ENCODE peak calls at places on chromosomes 16 and 17, in four cellular contexts. O is lower lobe of right lung; B is CD8-positive, alpha-beta memory T cell; U is MG63. A is an unnamed sample. For H3K36me3, the result is how much of the 10 kb centered on the place peaks cover.

GRCh38 chr17:34584805-34585416 is 5.5 kb downstream of the TMEM132E start:
- DNase-seq in U (no peak), O (no peak), B (no peak), A (no peak)

GRCh38 chr16:72905581-72905980 is 142.3 kb downstream of the ZFHX3 start:
- DNase-seq in U (no peak), B (no peak), O (no peak), A (no peak)

GRCh38 chr17:80105762-80106161 is 4.4 kb downstream of the GAA start:
- DNase-seq in B (no peak), U (no peak), O (peak), A (peak)

GRCh38 chr16:83651871-83652270 is 155.9 kb upstream of the HSBP1 start:
- DNase-seq in B (no peak), O (no peak), U (no peak), A (no peak)

GRCh38 chr16:82630688-82631087 is 3.9 kb downstream of the CDH13 start:
- DNase-seq in B (no peak), U (no peak), O (no peak), A (no peak)

GRCh38 chr16:28291651-28292626 is at the start of gene SBK1:
- DNase-seq in O (peak), U (peak), B (peak), A (peak)

GRCh38 chr17:55312852-55313251 is 48.1 kb downstream of the HLF start:
- DNase-seq in B (no peak), U (no peak), O (no peak), A (no peak)

GRCh38 chr17:43094129-43094834 is 30.9 kb downstream of the BRCA1 start:
- DNase-seq in U (no peak), B (no peak), O (no peak), A (no peak)

GRCh38 chr17:71679832-71680231 is 441.0 kb upstream of the SOX9 start:
- DNase-seq in U (no peak), O (no peak), B (no peak), A (no peak)
- H3K4me3 ChIP-seq in U (no peak), O (no peak), B (no peak), A (no peak)

DNA sequence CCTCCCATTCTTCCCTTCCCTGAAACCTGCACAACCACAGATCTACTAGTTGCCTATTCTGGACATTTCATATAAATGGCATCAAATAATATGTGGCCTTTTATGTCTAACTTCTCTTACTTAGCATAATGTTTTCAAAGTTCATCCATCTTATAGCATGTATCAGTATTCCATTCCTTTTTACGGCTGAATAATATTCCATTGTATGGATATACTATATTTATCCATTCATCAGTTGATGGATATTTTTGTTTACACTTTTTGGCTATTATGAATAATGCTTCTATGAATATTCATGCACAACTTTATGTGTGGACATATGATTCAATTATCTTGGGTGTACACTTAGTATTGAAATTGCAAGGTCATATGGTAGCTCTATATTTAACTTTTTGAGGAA is 12.8 kb upstream of the CHD3 start:
- DNase-seq in B (no peak), O (no peak), U (no peak), A (no peak)
- H3K36me3 ChIP-seq in B (under half), O (under half), U (under half), A (under half)

GRCh38 chr16:2871926-2872325 is 11.1 kb upstream of the FLYWCH2 start:
- DNase-seq in U (no peak), B (no peak), O (peak), A (peak)
- H3K4me3 ChIP-seq in U (no peak), B (no peak), O (no peak), A (no peak)

DNA sequence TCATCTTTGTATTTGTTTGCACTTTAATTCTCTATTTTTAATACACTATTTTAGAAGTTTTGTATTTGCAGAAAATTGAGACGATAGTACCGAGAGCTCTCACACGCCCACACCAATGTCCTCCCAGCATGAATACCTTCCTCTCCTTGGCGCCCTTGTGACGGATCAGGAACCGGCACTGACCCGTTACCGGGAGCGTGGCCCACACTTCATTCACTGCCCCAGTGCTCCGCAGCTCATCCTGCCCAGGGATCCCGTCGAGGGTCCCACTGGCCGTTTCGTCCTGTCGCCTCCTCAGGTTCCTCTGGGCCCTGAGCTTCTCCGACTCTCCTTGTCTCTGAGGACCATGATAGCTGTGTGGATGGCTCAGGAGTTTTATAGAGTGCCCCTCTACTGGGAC is 50.6 kb downstream of the KLHDC4 start:
- DNase-seq in U (no peak), O (no peak), B (no peak), A (no peak)
- H3K36me3 ChIP-seq in U (under half), O (half or more), B (under half), A (under half)

GRCh38 chr16:525123-525519 is 2.4 kb upstream of the CAPN15 start:
- DNase-seq in B (no peak), O (no peak), U (no peak), A (no peak)

GRCh38 chr16:527015-527903 is at the start of gene CAPN15:
- DNase-seq in O (peak), B (peak), U (peak), A (peak)

GRCh38 chr16:526181-527014 is 1.1 kb upstream of the CAPN15 start:
- DNase-seq in B (peak), O (peak), U (peak), A (no peak)

GRCh38 chr16:524274-525011 is 3.1 kb upstream of the CAPN15 start:
- DNase-seq in O (no peak), B (no peak), U (peak), A (no peak)

DNA sequence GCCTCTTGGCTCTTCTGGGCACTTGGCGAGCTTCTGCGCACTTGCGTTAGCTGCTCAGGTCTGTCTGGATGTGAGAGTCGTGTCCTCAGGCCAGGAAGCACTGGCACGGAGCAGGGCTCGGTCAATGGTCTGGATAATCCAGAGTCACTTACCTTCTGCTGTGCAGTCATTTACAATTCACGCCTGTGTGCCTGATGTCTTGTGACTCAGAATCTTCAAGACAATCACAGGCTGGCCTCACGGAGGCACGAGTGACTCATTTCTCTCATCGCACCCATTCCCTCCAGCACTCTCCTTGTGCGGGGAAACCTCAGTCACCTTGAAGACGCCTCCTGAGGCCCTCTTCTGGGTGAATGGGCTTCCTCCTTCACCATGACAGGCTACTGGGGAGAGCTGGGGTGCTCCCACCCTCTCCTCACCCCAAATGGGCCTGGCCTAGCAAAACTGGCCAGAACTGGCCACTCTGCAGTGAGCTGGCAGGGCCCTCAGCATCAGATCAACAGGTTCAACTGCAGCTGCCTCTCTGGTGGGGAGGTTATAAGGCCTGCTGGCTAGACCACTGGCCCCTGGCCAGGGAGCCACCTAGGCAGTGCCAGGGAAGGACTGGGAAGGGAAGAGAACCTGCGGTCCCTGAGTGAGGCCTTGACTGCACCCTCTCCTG is 1.9 kb upstream of the CAPN15 start:
- DNase-seq in U (peak), O (no peak), B (peak), A (no peak)
- H3K4me3 ChIP-seq in U (peak), O (peak), B (no peak), A (no peak)

DNA sequence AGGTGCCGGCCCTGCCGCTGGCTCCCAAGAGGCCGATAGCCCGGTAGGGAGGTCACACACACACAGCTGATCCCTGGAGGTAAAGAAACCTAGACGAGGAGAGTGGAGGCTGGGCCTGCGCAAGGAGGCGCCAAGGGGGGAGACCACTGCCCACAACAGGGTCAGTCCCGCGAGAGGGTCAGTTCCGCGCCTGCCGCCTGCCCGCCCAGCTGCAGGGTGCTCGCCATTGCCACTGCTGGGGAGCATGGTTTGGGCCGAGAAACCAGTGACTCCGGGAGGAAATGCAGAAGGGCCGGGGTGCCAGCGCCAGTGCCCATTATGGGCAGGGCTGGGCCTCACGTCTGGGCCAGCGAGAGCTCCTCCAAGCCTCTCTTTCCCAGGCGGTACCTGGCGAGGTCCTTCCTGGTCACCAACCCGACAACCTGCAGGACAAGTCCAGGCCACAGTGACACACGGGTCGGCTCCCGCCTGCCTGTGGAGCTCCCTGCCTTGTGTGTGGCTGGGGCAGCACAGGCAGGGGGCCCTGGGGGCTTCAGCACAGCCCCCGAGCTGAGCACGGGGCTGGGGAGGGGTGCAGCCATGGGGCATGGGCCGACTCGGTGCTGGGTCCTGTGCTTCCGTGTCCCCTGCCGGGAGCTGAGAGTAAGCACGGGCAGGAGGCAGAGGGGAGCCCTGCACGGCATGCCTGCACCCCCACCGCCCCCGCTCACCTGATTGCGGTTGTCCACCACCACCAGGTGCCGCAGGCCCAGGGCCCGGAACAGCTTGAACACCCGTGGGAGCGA is 2.1 kb upstream of the CCDC154 start:
- DNase-seq in B (no peak), U (no peak), O (no peak), A (no peak)
- H3K36me3 ChIP-seq in B (under half), U (under half), O (half or more), A (under half)

DNA sequence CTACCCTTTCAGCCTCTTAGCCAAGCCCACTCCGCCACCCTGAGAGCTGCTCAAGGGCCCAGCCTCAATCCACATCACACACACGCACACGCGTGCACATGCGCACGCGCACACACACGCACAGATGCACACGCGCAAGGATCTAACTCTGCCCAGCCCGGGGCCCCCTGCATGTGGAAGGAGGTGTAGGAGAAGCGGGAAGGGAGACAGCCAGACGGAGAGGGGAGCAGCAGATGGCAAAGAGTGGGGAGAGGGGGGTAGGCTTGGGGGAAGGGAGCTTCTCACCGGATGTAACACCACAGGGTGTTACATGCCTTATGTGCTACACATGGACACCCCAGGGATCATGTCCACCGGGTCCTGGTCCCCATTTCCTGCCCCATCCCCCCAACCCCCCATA is 15.3 kb downstream of the DLG4 start:
- DNase-seq in B (no peak), U (no peak), O (no peak), A (no peak)
- H3K4me3 ChIP-seq in B (peak), U (no peak), O (peak), A (peak)

GRCh38 chr16:69376393-69377059 is 9.3 kb downstream of the TERF2 start:
- DNase-seq in O (no peak), B (no peak), U (no peak), A (no peak)

GRCh38 chr16:69367980-69368379 is 16.4 kb upstream of the TMED6 start:
- DNase-seq in U (no peak), B (no peak), O (no peak), A (no peak)

GRCh38 chr16:69371564-69371963 is 14.2 kb downstream of the TERF2 start:
- DNase-seq in O (no peak), U (no peak), B (no peak), A (no peak)

GRCh38 chr16:69378036-69378435 is 7.8 kb downstream of the TERF2 start:
- DNase-seq in U (no peak), B (no peak), O (no peak), A (no peak)

GRCh38 chr16:69373019-69373418 is 12.8 kb downstream of the TERF2 start:
- DNase-seq in U (no peak), O (no peak), B (no peak), A (no peak)
- H3K36me3 ChIP-seq in U (under half), O (half or more), B (under half), A (under half)

GRCh38 chr17:19867654-19868395 is at the start of gene ULK2:
- DNase-seq in B (no peak), U (peak), O (peak), A (peak)

DNA sequence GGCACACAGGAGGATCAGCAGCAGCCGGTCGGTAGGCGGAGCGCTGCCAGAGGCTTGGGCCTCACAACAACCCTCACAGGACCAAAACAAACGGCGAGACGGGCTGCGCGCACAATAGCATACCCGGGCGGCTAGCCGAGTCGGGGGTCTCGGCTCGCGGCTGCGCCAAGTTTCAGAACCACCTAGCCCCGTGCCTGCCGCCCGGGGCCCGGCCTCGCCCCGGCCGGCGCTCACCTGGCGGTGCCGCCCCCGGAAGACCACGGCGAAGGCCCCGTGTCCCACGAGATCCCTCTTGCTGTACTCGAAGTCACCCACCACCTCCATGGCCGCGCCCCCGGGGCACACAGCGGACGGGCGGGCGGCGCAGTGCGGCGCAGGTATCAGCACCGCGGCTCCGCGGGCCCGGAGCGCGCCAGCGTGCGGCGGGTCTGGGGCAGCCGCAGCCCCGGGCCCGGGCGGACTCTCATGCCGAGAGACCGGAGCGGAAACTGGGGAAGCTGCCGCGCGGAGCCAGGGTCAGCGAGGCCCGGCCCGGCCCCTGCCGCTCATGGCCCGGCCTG is 562 bp downstream of the ULK2 start:
- DNase-seq in O (peak), B (peak), U (peak), A (peak)
- H3K4me3 ChIP-seq in O (peak), B (peak), U (peak), A (peak)

A was measured in aorta.